ENCODE peak calls at places on chromosomes 11 and 22, in six cellular contexts. T, M, J, D, V and L are unnamed samples. For H3K4me1 and H3K27me3, the result is how much of the 10 kb centered on the place peaks cover.

GRCh38 chr22:45678961-45679912 is 7.6 kb downstream of the ATXN10 start:
- DNase-seq in M (no peak), D (no peak), J (peak), V (no peak), T (peak), L (no peak)

GRCh38 chr22:46581580-46582244 is 38.5 kb upstream of the GRAMD4 start:
- DNase-seq in D (peak), T (no peak), J (no peak), M (no peak), V (peak), L (peak)

GRCh38 chr11:83042966-83043711 is 28.6 kb downstream of the RAB30 start:
- DNase-seq in V (no peak), M (no peak), D (no peak), T (peak), J (no peak), L (no peak)

GRCh38 chr11:108414958-108415357 is 52.4 kb downstream of the C11orf65 start:
- DNase-seq in M (no peak), J (no peak), T (no peak), D (no peak), V (no peak), L (no peak)

GRCh38 chr22:29026579-29026978 is 35.1 kb downstream of the C22orf31 start:
- DNase-seq in M (no peak), J (no peak), V (no peak), T (no peak), D (no peak), L (no peak)

GRCh38 chr11:100740440-100740839 is 53.4 kb downstream of the ARHGAP42 start:
- DNase-seq in J (peak), V (no peak), D (no peak), T (no peak), M (no peak), L (no peak)

GRCh38 chr11:102761646-102762238 is 18.7 kb downstream of the MMP10 start:
- DNase-seq in T (peak), J (no peak), V (no peak), D (no peak), M (no peak), L (no peak)

GRCh38 chr11:79940165-79940564 is 499.3 kb upstream of the TENM4 start:
- DNase-seq in T (no peak), J (peak), M (no peak), D (no peak), V (no peak), L (no peak)

GRCh38 chr11:61513143-61513740 is 4.7 kb downstream of the LRRC10B start:
- DNase-seq in V (no peak), D (no peak), J (peak), T (no peak), M (no peak), L (no peak)

GRCh38 chr11:465896-466538 is 15.9 kb downstream of the PTDSS2 start:
- DNase-seq in V (no peak), M (no peak), J (peak), T (no peak), D (no peak), L (no peak)

GRCh38 chr11:126284829-126285228 is 1.9 kb downstream of the TIRAP start:
- DNase-seq in T (peak), M (peak), V (peak), J (peak), D (no peak), L (peak)

GRCh38 chr11:45468265-45468856 is 182.2 kb upstream of the SYT13 start:
- DNase-seq in M (no peak), V (no peak), J (no peak), D (no peak), T (no peak), L (no peak)

GRCh38 chr22:29305836-29306174 is 645 bp upstream of the GAS2L1 start:
- DNase-seq in D (no peak), M (no peak), J (no peak), V (no peak), T (no peak), L (no peak)

GRCh38 chr11:1751521-1751921 is 1.1 kb upstream of the IFITM10 start:
- DNase-seq in D (peak), V (no peak), T (no peak), J (no peak), M (no peak), L (no peak)

GRCh38 chr22:38313384-38313955 is 3.8 kb downstream of the CSNK1E start:
- DNase-seq in J (peak), M (no peak), V (peak), D (peak), T (peak), L (peak)

GRCh38 chr22:45869448-45869847 is 107.5 kb downstream of the WNT7B start:
- DNase-seq in M (no peak), V (no peak), D (no peak), J (no peak), T (no peak), L (no peak)

GRCh38 chr22:38203855-38204497 is 2.2 kb downstream of the MAFF start:
- DNase-seq in V (no peak), D (no peak), M (no peak), J (peak), T (peak), L (no peak)

GRCh38 chr11:11608783-11609232 is 13.0 kb downstream of the GALNT18 start:
- DNase-seq in M (no peak), D (no peak), V (no peak), J (peak), T (peak), L (no peak)

GRCh38 chr11:87263979-87264378 is 226.2 kb downstream of the TMEM135 start:
- DNase-seq in D (no peak), J (peak), M (no peak), V (no peak), T (peak), L (no peak)

GRCh38 chr11:68432874-68433273 is 27.7 kb upstream of the PPP6R3 start:
- DNase-seq in V (no peak), M (no peak), D (peak), J (no peak), T (no peak), L (no peak)

GRCh38 chr11:134226806-134227325 is 2.4 kb downstream of the VPS26B start:
- DNase-seq in D (no peak), V (no peak), M (no peak), J (no peak), T (peak), L (no peak)
- H3K4me3 ChIP-seq in D (peak), V (no peak), M (no peak), J (peak), T (no peak), L (no peak)

GRCh38 chr11:114258696-114259095 is 37.5 kb upstream of the NNMT start:
- DNase-seq in T (no peak), V (no peak), D (no peak), M (no peak), J (no peak), L (no peak)
- H3K4me1 ChIP-seq in T (under half), V (under half), D (half or more), M (under half), J (under half), L (under half)

GRCh38 chr22:44524806-44525205 is 26.8 kb upstream of the RTL6 start:
- DNase-seq in T (no peak), V (no peak), D (no peak), J (no peak), M (no peak), L (no peak)

GRCh38 chr22:44521326-44521725 is 23.3 kb upstream of the RTL6 start:
- DNase-seq in M (no peak), T (no peak), D (no peak), J (no peak), V (no peak), L (no peak)

GRCh38 chr22:44523981-44524759 is 26.1 kb upstream of the RTL6 start:
- DNase-seq in M (no peak), T (peak), V (peak), D (peak), J (no peak), L (no peak)

GRCh38 chr22:44520695-44521094 is 22.7 kb upstream of the RTL6 start:
- DNase-seq in D (no peak), M (no peak), V (no peak), T (peak), J (no peak), L (no peak)

DNA sequence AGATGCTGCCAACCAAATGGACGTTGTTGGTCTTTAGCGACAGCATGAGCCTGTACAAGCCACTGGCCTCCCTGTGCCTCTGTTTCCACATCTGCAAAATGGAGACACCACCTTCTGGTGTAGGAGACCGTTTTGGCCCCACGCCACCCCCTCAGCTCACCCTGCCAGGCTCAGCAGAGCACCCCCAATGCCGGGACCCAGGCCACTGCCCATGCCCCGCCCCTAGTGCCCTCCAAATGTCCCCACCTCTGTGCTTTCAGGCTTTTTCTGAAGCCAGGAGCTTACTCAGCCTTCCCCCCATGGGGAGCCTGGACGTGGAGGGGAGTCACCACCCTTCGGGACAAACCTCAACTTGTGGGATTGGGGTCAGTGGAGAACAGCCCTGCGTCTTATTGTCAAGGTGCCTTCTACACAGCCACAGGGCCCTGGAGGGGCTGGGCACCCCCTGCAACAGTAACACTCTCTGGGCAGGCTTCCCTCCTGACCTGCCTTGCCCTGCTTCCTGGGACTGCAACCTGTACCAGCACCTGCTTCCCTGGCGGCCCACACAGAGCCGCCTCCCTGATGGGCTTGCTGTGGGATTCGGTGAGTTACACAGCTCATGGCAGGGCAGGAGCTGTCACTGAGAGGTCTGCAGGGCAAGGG is 24.6 kb upstream of the RTL6 start:
- DNase-seq in M (no peak), T (no peak), D (no peak), V (no peak), J (no peak), L (no peak)
- H3K27me3 ChIP-seq in M (under half), T (under half), D (under half), V (under half), J (under half), L (under half)

DNA sequence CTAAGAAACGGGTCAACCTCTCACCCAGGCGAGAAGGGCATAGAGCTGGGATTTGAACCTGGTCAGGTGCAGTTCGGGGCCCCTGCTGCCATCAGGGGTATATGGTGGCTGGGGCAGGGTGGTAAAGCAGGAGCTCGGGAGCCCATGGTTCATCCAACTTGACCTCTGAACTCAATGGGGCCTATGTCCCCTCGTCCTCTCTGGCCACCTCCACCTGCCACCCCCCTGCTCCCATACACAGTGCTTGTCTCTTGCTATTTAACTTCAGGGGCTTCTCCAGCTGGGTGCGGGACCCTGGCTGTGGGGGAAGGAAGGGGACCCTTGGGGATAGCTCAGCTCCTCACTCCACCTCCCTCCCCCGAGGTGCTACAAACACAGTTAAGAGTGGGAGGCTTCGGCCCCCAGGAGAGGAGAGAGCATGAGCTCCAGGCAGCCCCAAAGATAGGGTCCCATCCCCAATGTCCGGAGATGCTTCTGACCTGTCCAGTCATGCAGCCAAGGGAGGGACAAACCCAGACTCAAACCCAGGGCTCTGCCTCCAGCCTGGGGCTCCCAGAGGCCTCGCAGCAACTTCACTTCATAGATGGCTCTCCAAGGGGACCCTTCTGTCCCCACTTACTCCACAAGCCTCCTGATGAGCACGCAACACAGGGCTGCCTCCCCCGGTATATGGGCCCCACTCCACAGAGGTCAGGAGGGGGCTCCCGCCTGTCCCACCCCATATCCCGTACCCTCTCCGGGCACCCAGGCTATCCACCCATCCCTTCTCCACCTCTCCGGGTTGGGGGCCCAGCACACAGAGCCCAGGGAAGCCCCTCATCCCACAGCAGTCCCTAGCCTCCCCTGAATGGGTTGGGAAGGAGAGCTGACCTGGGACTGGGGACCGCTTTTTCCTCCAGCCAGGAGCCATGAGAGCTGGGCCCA is 712 bp downstream of the IL2RB start:
- DNase-seq in T (no peak), D (no peak), M (no peak), J (no peak), V (no peak), L (no peak)
- H3K4me3 ChIP-seq in T (no peak), D (no peak), M (no peak), J (no peak), V (peak), L (no peak)

GRCh38 chr22:43823911-43824665 is 12.0 kb upstream of the EFCAB6 start:
- DNase-seq in V (no peak), M (no peak), J (no peak), D (no peak), T (no peak), L (no peak)
- H3K4me1 ChIP-seq in V (under half), M (under half), J (under half), D (under half), T (under half), L (under half)

GRCh38 chr22:36817429-36817783 is 571 bp upstream of the PVALB start:
- DNase-seq in J (no peak), M (no peak), V (no peak), T (no peak), D (no peak), L (no peak)
- H3K27me3 ChIP-seq in J (half or more), M (under half), V (half or more), T (half or more), D (half or more), L (under half)

DNA sequence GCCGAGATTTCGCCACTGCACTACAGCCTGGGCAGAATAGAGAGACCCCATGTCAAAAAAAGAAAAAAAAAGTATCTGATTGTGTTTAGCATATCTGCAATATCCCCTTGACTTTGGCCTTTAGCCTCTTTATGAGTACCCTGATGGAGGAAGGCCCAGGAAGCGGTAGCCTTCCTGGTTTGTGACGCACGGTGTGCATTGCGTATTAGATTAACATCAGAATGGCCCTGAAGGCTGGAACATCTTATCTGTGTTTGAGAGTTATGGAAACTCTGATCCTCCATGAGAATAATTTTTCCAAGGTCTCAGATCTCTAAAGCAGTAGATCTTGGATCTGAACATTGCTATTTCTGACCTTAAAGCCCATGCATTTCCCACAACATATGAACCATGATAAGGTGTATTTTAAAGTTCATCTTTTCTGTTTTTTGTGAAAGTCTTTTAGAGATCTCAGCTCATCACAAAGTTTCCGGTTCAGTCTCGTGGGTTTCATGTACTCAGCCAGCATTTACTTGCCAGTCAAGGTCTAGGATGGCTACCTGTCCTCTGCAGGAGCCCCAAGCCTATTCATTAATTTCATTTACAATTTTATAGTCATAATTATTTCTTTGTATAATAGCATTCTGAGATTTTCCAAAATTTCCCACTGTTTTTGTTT is 663 bp upstream of the FDX1 start:
- DNase-seq in J (no peak), M (no peak), T (no peak), V (no peak), D (no peak), L (no peak)
- H3K4me3 ChIP-seq in J (peak), M (peak), T (peak), V (peak), D (peak), L (no peak)